ENCODE peak calls at places on chromosome 1, in four cellular contexts. One of them, this sample, is unnamed.
A peak's percentile ranks its signal among the peaks of the same experiment; 100 is the strongest.

GRCh38 chr1:19163261-19163660 is 46.8 kb downstream of the UBR4 start:
- DNase-seq in WTC11: no peak
- DNase-seq in stimulated activated CD4-positive, alpha-beta T cell treated with anti-CD3 and anti-CD28 coated beads, Interleukin-12 subunit alpha, Interleukin-12 subunit beta, amount 100 ng/mL, for 4 hours: no peak
- DNase-seq in stimulated activated CD8-positive, alpha-beta memory T cell treated with anti-CD3 and anti-CD28 coated beads, Interleukin-4, amount 100 ng/mL, for 4 hours: no peak
- DNase-seq in this sample: no peak

GRCh38 chr1:181676269-181676668 is 193.0 kb downstream of the CACNA1E start:
- DNase-seq in WTC11: peak; percentile 32
- DNase-seq in stimulated activated CD4-positive, alpha-beta T cell treated with anti-CD3 and anti-CD28 coated beads, Interleukin-12 subunit alpha, Interleukin-12 subunit beta, amount 100 ng/mL, for 4 hours: no peak
- DNase-seq in stimulated activated CD8-positive, alpha-beta memory T cell treated with anti-CD3 and anti-CD28 coated beads, Interleukin-4, amount 100 ng/mL, for 4 hours: no peak
- DNase-seq in this sample: no peak

GRCh38 chr1:57719274-57719673 is 295.4 kb upstream of the DAB1 start:
- DNase-seq in WTC11: no peak
- DNase-seq in stimulated activated CD4-positive, alpha-beta T cell treated with anti-CD3 and anti-CD28 coated beads, Interleukin-12 subunit alpha, Interleukin-12 subunit beta, amount 100 ng/mL, for 4 hours: no peak
- DNase-seq in stimulated activated CD8-positive, alpha-beta memory T cell treated with anti-CD3 and anti-CD28 coated beads, Interleukin-4, amount 100 ng/mL, for 4 hours: no peak
- DNase-seq in this sample: no peak

GRCh38 chr1:15975358-15975804 is 520 bp downstream of the ZBTB17 start:
- DNase-seq in WTC11: peak; percentile 72
- DNase-seq in stimulated activated CD4-positive, alpha-beta T cell treated with anti-CD3 and anti-CD28 coated beads, Interleukin-12 subunit alpha, Interleukin-12 subunit beta, amount 100 ng/mL, for 4 hours: peak; percentile 72
- DNase-seq in stimulated activated CD8-positive, alpha-beta memory T cell treated with anti-CD3 and anti-CD28 coated beads, Interleukin-4, amount 100 ng/mL, for 4 hours: peak; percentile 83
- DNase-seq in this sample: peak; percentile 67

GRCh38 chr1:230543085-230543484 is 99.2 kb upstream of the COG2 start:
- DNase-seq in WTC11: no peak
- DNase-seq in stimulated activated CD4-positive, alpha-beta T cell treated with anti-CD3 and anti-CD28 coated beads, Interleukin-12 subunit alpha, Interleukin-12 subunit beta, amount 100 ng/mL, for 4 hours: no peak
- DNase-seq in stimulated activated CD8-positive, alpha-beta memory T cell treated with anti-CD3 and anti-CD28 coated beads, Interleukin-4, amount 100 ng/mL, for 4 hours: no peak
- DNase-seq in this sample: no peak

GRCh38 chr1:217660353-217661062 is 29.4 kb downstream of the SPATA17 start:
- DNase-seq in WTC11: no peak
- DNase-seq in stimulated activated CD4-positive, alpha-beta T cell treated with anti-CD3 and anti-CD28 coated beads, Interleukin-12 subunit alpha, Interleukin-12 subunit beta, amount 100 ng/mL, for 4 hours: no peak
- DNase-seq in stimulated activated CD8-positive, alpha-beta memory T cell treated with anti-CD3 and anti-CD28 coated beads, Interleukin-4, amount 100 ng/mL, for 4 hours: no peak
- DNase-seq in this sample: peak; percentile 9

GRCh38 chr1:115112496-115113375 is 23.4 kb upstream of the TSPAN2 start:
- DNase-seq in WTC11: peak; percentile 79
- DNase-seq in stimulated activated CD4-positive, alpha-beta T cell treated with anti-CD3 and anti-CD28 coated beads, Interleukin-12 subunit alpha, Interleukin-12 subunit beta, amount 100 ng/mL, for 4 hours: peak; percentile 52
- DNase-seq in stimulated activated CD8-positive, alpha-beta memory T cell treated with anti-CD3 and anti-CD28 coated beads, Interleukin-4, amount 100 ng/mL, for 4 hours: no peak
- DNase-seq in this sample: no peak

GRCh38 chr1:229758101-229759036 is 132.3 kb downstream of the URB2 start:
- DNase-seq in WTC11: no peak
- DNase-seq in stimulated activated CD4-positive, alpha-beta T cell treated with anti-CD3 and anti-CD28 coated beads, Interleukin-12 subunit alpha, Interleukin-12 subunit beta, amount 100 ng/mL, for 4 hours: no peak
- DNase-seq in stimulated activated CD8-positive, alpha-beta memory T cell treated with anti-CD3 and anti-CD28 coated beads, Interleukin-4, amount 100 ng/mL, for 4 hours: no peak
- DNase-seq in this sample: no peak

GRCh38 chr1:199490804-199491527 is 536.5 kb upstream of the NR5A2 start:
- DNase-seq in WTC11: no peak
- DNase-seq in stimulated activated CD4-positive, alpha-beta T cell treated with anti-CD3 and anti-CD28 coated beads, Interleukin-12 subunit alpha, Interleukin-12 subunit beta, amount 100 ng/mL, for 4 hours: no peak
- DNase-seq in stimulated activated CD8-positive, alpha-beta memory T cell treated with anti-CD3 and anti-CD28 coated beads, Interleukin-4, amount 100 ng/mL, for 4 hours: no peak
- DNase-seq in this sample: no peak

GRCh38 chr1:209529233-209529632 is 54.3 kb upstream of the CAMK1G start:
- DNase-seq in WTC11: no peak
- DNase-seq in stimulated activated CD4-positive, alpha-beta T cell treated with anti-CD3 and anti-CD28 coated beads, Interleukin-12 subunit alpha, Interleukin-12 subunit beta, amount 100 ng/mL, for 4 hours: no peak
- DNase-seq in stimulated activated CD8-positive, alpha-beta memory T cell treated with anti-CD3 and anti-CD28 coated beads, Interleukin-4, amount 100 ng/mL, for 4 hours: no peak
- DNase-seq in this sample: no peak

GRCh38 chr1:45785583-45785982 is 17.8 kb upstream of the MAST2 start:
- DNase-seq in WTC11: no peak
- DNase-seq in stimulated activated CD4-positive, alpha-beta T cell treated with anti-CD3 and anti-CD28 coated beads, Interleukin-12 subunit alpha, Interleukin-12 subunit beta, amount 100 ng/mL, for 4 hours: no peak
- DNase-seq in stimulated activated CD8-positive, alpha-beta memory T cell treated with anti-CD3 and anti-CD28 coated beads, Interleukin-4, amount 100 ng/mL, for 4 hours: no peak
- DNase-seq in this sample: no peak

GRCh38 chr1:26182372-26182675 is 5.0 kb downstream of the CNKSR1 start:
- DNase-seq in WTC11: no peak
- DNase-seq in stimulated activated CD4-positive, alpha-beta T cell treated with anti-CD3 and anti-CD28 coated beads, Interleukin-12 subunit alpha, Interleukin-12 subunit beta, amount 100 ng/mL, for 4 hours: no peak
- DNase-seq in stimulated activated CD8-positive, alpha-beta memory T cell treated with anti-CD3 and anti-CD28 coated beads, Interleukin-4, amount 100 ng/mL, for 4 hours: no peak
- DNase-seq in this sample: no peak

GRCh38 chr1:110967256-110967655 is 3.5 kb upstream of the LRIF1 start:
- DNase-seq in WTC11: no peak
- DNase-seq in stimulated activated CD4-positive, alpha-beta T cell treated with anti-CD3 and anti-CD28 coated beads, Interleukin-12 subunit alpha, Interleukin-12 subunit beta, amount 100 ng/mL, for 4 hours: no peak
- DNase-seq in stimulated activated CD8-positive, alpha-beta memory T cell treated with anti-CD3 and anti-CD28 coated beads, Interleukin-4, amount 100 ng/mL, for 4 hours: no peak
- DNase-seq in this sample: no peak

This sample was measured in HuH-7.5.